ENCODE peak calls at places on chromosomes 13 and 19, in four cellular contexts. One of them, this sample, is unnamed.

GRCh38 chr19:41925208-41926003 is 2.8 kb downstream of the ERFL start:
- DNase-seq in tibial nerve: no peak
- DNase-seq in PC-9: no peak
- DNase-seq in thoracic aorta: no peak
- DNase-seq in this sample: no peak

GRCh38 chr13:82962422-82962821 is 919.9 kb downstream of the SLITRK1 start:
- DNase-seq in tibial nerve: no peak
- DNase-seq in PC-9: no peak
- DNase-seq in thoracic aorta: no peak
- DNase-seq in this sample: no peak

GRCh38 chr13:105642511-105642958 is 892.9 kb downstream of the EFNB2 start:
- DNase-seq in tibial nerve: no peak
- DNase-seq in PC-9: no peak
- DNase-seq in thoracic aorta: no peak
- DNase-seq in this sample: no peak

GRCh38 chr13:20230913-20231838 is 943 bp downstream of the GJB6 start:
- DNase-seq in tibial nerve: no peak
- DNase-seq in PC-9: no peak
- DNase-seq in thoracic aorta: no peak
- DNase-seq in this sample: no peak

GRCh38 chr19:2569596-2570465 is 93.9 kb downstream of the GADD45B start:
- DNase-seq in tibial nerve: no peak
- DNase-seq in PC-9: no peak
- DNase-seq in thoracic aorta: no peak
- DNase-seq in this sample: no peak

GRCh38 chr19:8245869-8246835 is 37.0 kb downstream of the CERS4 start:
- DNase-seq in tibial nerve: no peak
- DNase-seq in PC-9: no peak
- DNase-seq in thoracic aorta: no peak
- DNase-seq in this sample: no peak

GRCh38 chr19:38030681-38031422 is 123.8 kb downstream of the SIPA1L3 start:
- DNase-seq in tibial nerve: no peak
- DNase-seq in PC-9: no peak
- DNase-seq in thoracic aorta: no peak
- DNase-seq in this sample: no peak

GRCh38 chr19:1474011-1474764 is 4.8 kb downstream of the C19orf25 start:
- DNase-seq in tibial nerve: no peak
- DNase-seq in PC-9: no peak
- DNase-seq in thoracic aorta: no peak
- DNase-seq in this sample: no peak

GRCh38 chr19:31139871-31140505 is 209.2 kb downstream of the TSHZ3 start:
- DNase-seq in tibial nerve: no peak
- DNase-seq in PC-9: no peak
- DNase-seq in thoracic aorta: no peak
- DNase-seq in this sample: no peak

GRCh38 chr19:10045371-10045770 is 32.1 kb downstream of the RDH8 start:
- DNase-seq in tibial nerve: no peak
- DNase-seq in PC-9: peak; percentile 25
- DNase-seq in thoracic aorta: no peak
- DNase-seq in this sample: no peak

GRCh38 chr13:44174769-44175425 is 198.7 kb upstream of the SERP2 start:
- DNase-seq in tibial nerve: peak; percentile 3
- DNase-seq in PC-9: no peak
- DNase-seq in thoracic aorta: no peak
- DNase-seq in this sample: no peak

GRCh38 chr13:97058896-97059295 is 64.6 kb upstream of the OXGR1 start:
- DNase-seq in tibial nerve: no peak
- DNase-seq in PC-9: no peak
- DNase-seq in thoracic aorta: no peak
- DNase-seq in this sample: no peak

GRCh38 chr19:47613165-47614146 is 4.5 kb downstream of the BICRA start:
- DNase-seq in tibial nerve: no peak
- DNase-seq in PC-9: no peak
- DNase-seq in thoracic aorta: no peak
- DNase-seq in this sample: no peak

GRCh38 chr13:72104656-72105180 is 237.7 kb upstream of the DACH1 start:
- DNase-seq in tibial nerve: no peak
- DNase-seq in PC-9: no peak
- DNase-seq in thoracic aorta: no peak
- DNase-seq in this sample: no peak

GRCh38 chr13:105047676-105048295 is 1487.7 kb downstream of the EFNB2 start:
- DNase-seq in tibial nerve: no peak
- DNase-seq in PC-9: no peak
- DNase-seq in thoracic aorta: no peak
- DNase-seq in this sample: no peak

GRCh38 chr19:48498576-48498879 is 13.1 kb downstream of the LMTK3 start:
- DNase-seq in tibial nerve: no peak
- DNase-seq in PC-9: no peak
- DNase-seq in thoracic aorta: no peak
- DNase-seq in this sample: no peak

GRCh38 chr13:114132419-114133121 is at the start of gene RASA3:
- DNase-seq in tibial nerve: peak; percentile 54
- DNase-seq in PC-9: peak; percentile 49
- DNase-seq in thoracic aorta: no peak
- DNase-seq in this sample: peak; percentile 95

GRCh38 chr19:46571495-46571894 is 29.6 kb upstream of the CALM3 start:
- DNase-seq in tibial nerve: no peak
- DNase-seq in PC-9: peak; percentile 51
- DNase-seq in thoracic aorta: no peak
- DNase-seq in this sample: no peak

GRCh38 chr13:41505209-41505835 is 48.0 kb downstream of the RGCC start:
- DNase-seq in tibial nerve: no peak
- DNase-seq in PC-9: no peak
- DNase-seq in thoracic aorta: no peak
- DNase-seq in this sample: no peak

GRCh38 chr19:31461814-31462539 is 112.7 kb upstream of the TSHZ3 start:
- DNase-seq in tibial nerve: no peak
- DNase-seq in PC-9: no peak
- DNase-seq in thoracic aorta: no peak
- DNase-seq in this sample: no peak

GRCh38 chr13:59893261-59893660 is 270.5 kb downstream of the DIAPH3 start:
- DNase-seq in tibial nerve: no peak
- DNase-seq in PC-9: no peak
- DNase-seq in thoracic aorta: no peak
- DNase-seq in this sample: no peak

GRCh38 chr13:109273326-109273751 is 513.0 kb downstream of the IRS2 start:
- DNase-seq in tibial nerve: no peak
- DNase-seq in PC-9: peak; percentile 72
- DNase-seq in thoracic aorta: no peak
- DNase-seq in this sample: no peak

GRCh38 chr19:45884682-45885555 is 1.0 kb downstream of the IRF2BP1 start:
- DNase-seq in tibial nerve: no peak
- DNase-seq in PC-9: peak; percentile 26
- DNase-seq in thoracic aorta: no peak
- DNase-seq in this sample: no peak

GRCh38 chr13:97328222-97328790 is 105.7 kb upstream of the RAP2A start:
- DNase-seq in tibial nerve: peak; percentile 36
- DNase-seq in PC-9: no peak
- DNase-seq in thoracic aorta: no peak
- DNase-seq in this sample: no peak

GRCh38 chr13:28584873-28585317 is 74.0 kb upstream of the POMP start:
- DNase-seq in tibial nerve: no peak
- DNase-seq in PC-9: no peak
- DNase-seq in thoracic aorta: no peak
- DNase-seq in this sample: no peak

GRCh38 chr13:32098275-32098674 is 66.7 kb downstream of the FRY start:
- DNase-seq in tibial nerve: no peak
- DNase-seq in PC-9: no peak
- DNase-seq in thoracic aorta: no peak
- DNase-seq in this sample: no peak

GRCh38 chr19:7874080-7874856 is at the start of gene PRR36:
- DNase-seq in tibial nerve: no peak
- DNase-seq in PC-9: peak; percentile 55
- DNase-seq in thoracic aorta: no peak
- DNase-seq in this sample: peak; percentile 77

GRCh38 chr13:106835477-106835876 is 267.5 kb upstream of the ARGLU1 start:
- DNase-seq in tibial nerve: no peak
- DNase-seq in PC-9: no peak
- DNase-seq in thoracic aorta: no peak
- DNase-seq in this sample: no peak

GRCh38 chr13:63901630-63902029 is 2486.0 kb upstream of the PCDH20 start:
- DNase-seq in tibial nerve: no peak
- DNase-seq in PC-9: no peak
- DNase-seq in thoracic aorta: no peak
- DNase-seq in this sample: no peak

GRCh38 chr13:92188574-92188973 is 790.2 kb downstream of the GPC5 start:
- DNase-seq in tibial nerve: no peak
- DNase-seq in PC-9: no peak
- DNase-seq in thoracic aorta: no peak
- DNase-seq in this sample: no peak

GRCh38 chr19:1132625-1133383 is 29.0 kb downstream of the GPX4 start:
- DNase-seq in tibial nerve: no peak
- DNase-seq in PC-9: no peak
- DNase-seq in thoracic aorta: no peak
- DNase-seq in this sample: no peak

GRCh38 chr13:53310786-53311185 is 282.2 kb downstream of the OLFM4 start:
- DNase-seq in tibial nerve: no peak
- DNase-seq in PC-9: no peak
- DNase-seq in thoracic aorta: no peak
- DNase-seq in this sample: no peak

DNA sequence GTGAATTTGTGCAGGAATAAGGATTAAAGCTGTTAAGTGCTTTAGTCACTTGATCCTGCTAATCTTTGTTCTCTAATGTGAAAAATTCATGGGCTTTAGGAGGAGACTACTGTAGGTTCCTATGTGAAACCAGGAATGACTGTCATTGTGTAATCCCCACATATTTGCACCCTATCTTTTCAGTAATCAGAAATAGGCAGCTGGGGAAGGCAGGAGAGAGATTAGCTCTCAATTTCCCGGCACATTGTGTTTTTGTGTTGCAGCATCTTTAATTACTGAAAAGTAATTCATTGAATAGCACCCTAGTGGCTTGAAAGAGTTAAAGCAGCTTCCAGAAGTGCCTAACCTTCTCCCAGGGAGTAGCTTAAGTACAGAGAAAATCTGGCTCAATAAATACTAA is 282.9 kb downstream of the OLFM4 start:
- DNase-seq in tibial nerve: no peak
- DNase-seq in PC-9: no peak
- DNase-seq in thoracic aorta: no peak
- DNase-seq in this sample: peak; percentile 31
- TF ChIP-seq CTCF in tibial nerve: no peak
- TF ChIP-seq CTCF in PC-9: no peak
- TF ChIP-seq CTCF in thoracic aorta: no peak
- TF ChIP-seq CTCF in this sample: peak; percentile 42

GRCh38 chr13:45194081-45194939 is 6.5 kb downstream of the KCTD4 start:
- DNase-seq in tibial nerve: peak; percentile 36
- DNase-seq in PC-9: no peak
- DNase-seq in thoracic aorta: no peak
- DNase-seq in this sample: no peak
- TF ChIP-seq CTCF in tibial nerve: peak; percentile 52
- TF ChIP-seq CTCF in PC-9: no peak
- TF ChIP-seq CTCF in thoracic aorta: peak; percentile 41
- TF ChIP-seq CTCF in this sample: peak; percentile 34

GRCh38 chr19:58455306-58455705 is 3.9 kb downstream of the ZNF324B start:
- DNase-seq in tibial nerve: no peak
- DNase-seq in PC-9: no peak
- DNase-seq in thoracic aorta: no peak
- DNase-seq in this sample: no peak

GRCh38 chr19:58456111-58456510 is 4.7 kb downstream of the ZNF324B start:
- DNase-seq in tibial nerve: no peak
- DNase-seq in PC-9: no peak
- DNase-seq in thoracic aorta: no peak
- DNase-seq in this sample: no peak

GRCh38 chr19:58450836-58451357 is 525 bp upstream of the ZNF324B start:
- DNase-seq in tibial nerve: peak; percentile 23
- DNase-seq in PC-9: peak; percentile 36
- DNase-seq in thoracic aorta: no peak
- DNase-seq in this sample: no peak

GRCh38 chr19:58453743-58454142 is 2.3 kb downstream of the ZNF324B start:
- DNase-seq in tibial nerve: no peak
- DNase-seq in PC-9: no peak
- DNase-seq in thoracic aorta: no peak
- DNase-seq in this sample: no peak

GRCh38 chr19:58451358-58452101 is at the start of gene ZNF324B:
- DNase-seq in tibial nerve: peak; percentile 96
- DNase-seq in PC-9: peak; percentile 86
- DNase-seq in thoracic aorta: peak; percentile 93
- DNase-seq in this sample: peak; percentile 75
- TF ChIP-seq CTCF in tibial nerve: no peak
- TF ChIP-seq CTCF in PC-9: no peak
- TF ChIP-seq CTCF in thoracic aorta: no peak
- TF ChIP-seq CTCF in this sample: no peak

GRCh38 chr13:49690990-49691886 is at the start of gene EBPL:
- DNase-seq in tibial nerve: peak; percentile 94
- DNase-seq in PC-9: peak; percentile 92
- DNase-seq in thoracic aorta: peak; percentile 77
- DNase-seq in this sample: peak; percentile 88
- TF ChIP-seq CTCF in tibial nerve: no peak
- TF ChIP-seq CTCF in PC-9: no peak
- TF ChIP-seq CTCF in thoracic aorta: no peak
- TF ChIP-seq CTCF in this sample: no peak

GRCh38 chr13:45674908-45675307 is 27.2 kb upstream of the CBY2 start:
- DNase-seq in tibial nerve: no peak
- DNase-seq in PC-9: no peak
- DNase-seq in thoracic aorta: no peak
- DNase-seq in this sample: no peak
- TF ChIP-seq CTCF in tibial nerve: no peak
- TF ChIP-seq CTCF in PC-9: no peak
- TF ChIP-seq CTCF in thoracic aorta: no peak
- TF ChIP-seq CTCF in this sample: no peak

GRCh38 chr13:26707122-26708006 is 53.2 kb downstream of the GPR12 start:
- DNase-seq in tibial nerve: peak; percentile 24
- DNase-seq in PC-9: no peak
- DNase-seq in thoracic aorta: no peak
- DNase-seq in this sample: peak; percentile 60
- TF ChIP-seq CTCF in tibial nerve: peak; percentile 36
- TF ChIP-seq CTCF in PC-9: peak; percentile 63
- TF ChIP-seq CTCF in thoracic aorta: peak; percentile 34
- TF ChIP-seq CTCF in this sample: peak; percentile 70

DNA sequence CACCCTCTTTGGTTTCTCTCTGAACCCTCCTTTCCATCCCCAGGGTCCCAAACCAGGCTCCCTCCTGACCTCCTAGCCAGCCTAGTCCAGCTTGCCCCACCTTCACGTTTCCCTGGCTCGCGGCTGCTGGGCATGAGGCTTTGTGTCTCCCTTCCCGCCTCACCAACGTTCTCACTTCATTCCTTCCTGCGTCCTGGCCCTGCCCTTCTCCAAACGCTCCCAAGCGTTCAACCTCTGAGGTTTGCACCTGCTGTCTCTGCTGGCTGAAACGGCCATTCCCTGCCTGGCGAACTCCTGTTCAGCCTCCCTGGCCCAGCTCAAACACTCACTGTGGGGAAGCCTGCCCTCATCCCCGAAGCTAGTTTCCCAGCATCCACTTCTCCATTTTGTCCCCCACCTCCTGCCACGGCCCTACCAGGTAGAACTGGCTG is 12.4 kb downstream of the EPS8L1 start:
- DNase-seq in tibial nerve: no peak
- DNase-seq in PC-9: no peak
- DNase-seq in thoracic aorta: no peak
- DNase-seq in this sample: no peak
- TF ChIP-seq CTCF in tibial nerve: no peak
- TF ChIP-seq CTCF in PC-9: no peak
- TF ChIP-seq CTCF in thoracic aorta: no peak
- TF ChIP-seq CTCF in this sample: no peak